ENCODE peak calls at places on chromosome 21, in seven cellular contexts. T is spleen, K is endothelial cell of umbilical vein, N is uterus, L is right lobe of liver, Q is heart left ventricle, D is K562. X is an unnamed sample. For H3K4me1, the result is how much of the 10 kb centered on the place peaks cover.

GRCh38 chr21:28737671-28738279 is 254.9 kb downstream of the LTN1 start:
- DNase-seq in T (no peak), K (peak), N (no peak), L (no peak), Q (no peak), D (no peak), X (no peak)

GRCh38 chr21:26845066-26845749 is at the start of gene ADAMTS1:
- DNase-seq in T (peak), K (peak), N (peak), L (peak), Q (peak), D (no peak), X (peak)

GRCh38 chr21:16891821-16892220 is 621.0 kb upstream of the CXADR start:
- DNase-seq in T (no peak), K (peak), N (no peak), L (no peak), Q (no peak), D (no peak), X (peak)

GRCh38 chr21:40333731-40334130 is 466.5 kb downstream of the PCP4 start:
- DNase-seq in T (no peak), K (no peak), N (no peak), L (no peak), Q (no peak), D (no peak), X (no peak)

GRCh38 chr21:26850116-26850643 is 5.0 kb upstream of the ADAMTS1 start:
- DNase-seq in T (no peak), K (peak), N (no peak), L (no peak), Q (no peak), D (no peak), X (no peak)

GRCh38 chr21:40886931-40887330 is 40.0 kb upstream of the DSCAM start:
- DNase-seq in T (no peak), K (no peak), N (no peak), L (no peak), Q (no peak), D (no peak), X (no peak)

GRCh38 chr21:33237446-33237845 is 7.7 kb downstream of the IFNAR2 start:
- DNase-seq in T (no peak), K (no peak), N (no peak), L (no peak), Q (no peak), D (no peak), X (no peak)

GRCh38 chr21:25936776-25937175 is 202.0 kb downstream of the GABPA start:
- DNase-seq in T (no peak), K (peak), N (no peak), L (no peak), Q (no peak), D (no peak), X (no peak)

GRCh38 chr21:32334980-32335471 is 36.4 kb downstream of the MRAP start:
- DNase-seq in T (no peak), K (no peak), N (no peak), L (peak), Q (peak), D (no peak), X (no peak)

GRCh38 chr21:25871566-25871965 is 136.8 kb downstream of the GABPA start:
- DNase-seq in T (no peak), K (no peak), N (no peak), L (no peak), Q (no peak), D (peak), X (no peak)

GRCh38 chr21:16072176-16072575 is 342.4 kb downstream of the USP25 start:
- DNase-seq in T (no peak), K (no peak), N (no peak), L (no peak), Q (no peak), D (no peak), X (no peak)

GRCh38 chr21:33458861-33459260 is 20.9 kb downstream of the TMEM50B start:
- DNase-seq in T (no peak), K (no peak), N (no peak), L (peak), Q (no peak), D (no peak), X (no peak)

GRCh38 chr21:29265690-29266479 is 32.8 kb upstream of the BACH1 start:
- DNase-seq in T (no peak), K (no peak), N (no peak), L (no peak), Q (no peak), D (no peak), X (no peak)

GRCh38 chr21:14762734-14763694 is 216.9 kb upstream of the SAMSN1 start:
- DNase-seq in T (no peak), K (peak), N (no peak), L (no peak), Q (no peak), D (peak), X (no peak)

GRCh38 chr21:25637846-25638245 is 1.2 kb upstream of the JAM2 start:
- DNase-seq in T (no peak), K (no peak), N (no peak), L (no peak), Q (no peak), D (no peak), X (no peak)

GRCh38 chr21:25999935-26000582 is 170.5 kb downstream of the APP start:
- DNase-seq in T (peak), K (no peak), N (no peak), L (no peak), Q (no peak), D (no peak), X (no peak)

GRCh38 chr21:27265492-27265891 is 298.6 kb upstream of the ADAMTS5 start:
- DNase-seq in T (no peak), K (no peak), N (no peak), L (no peak), Q (no peak), D (no peak), X (no peak)

GRCh38 chr21:39631842-39632577 is 19.3 kb downstream of the B3GALT5 start:
- DNase-seq in T (no peak), K (no peak), N (no peak), L (no peak), Q (no peak), D (no peak), X (no peak)

GRCh38 chr21:14482165-14482564 is 64.0 kb downstream of the SAMSN1 start:
- DNase-seq in T (no peak), K (no peak), N (no peak), L (no peak), Q (peak), D (no peak), X (no peak)

GRCh38 chr21:38984568-38984967 is 178.8 kb downstream of the ETS2 start:
- DNase-seq in T (no peak), K (no peak), N (no peak), L (no peak), Q (no peak), D (no peak), X (no peak)

GRCh38 chr21:31593161-31593560 is 66.3 kb upstream of the SOD1 start:
- DNase-seq in T (no peak), K (no peak), N (no peak), L (no peak), Q (no peak), D (no peak), X (no peak)

GRCh38 chr21:27582946-27583270 is 616.0 kb upstream of the ADAMTS5 start:
- DNase-seq in T (no peak), K (no peak), N (no peak), L (no peak), Q (no peak), D (no peak), X (no peak)

GRCh38 chr21:25457411-25457810 is 149.9 kb downstream of the MRPL39 start:
- DNase-seq in T (no peak), K (peak), N (no peak), L (no peak), Q (no peak), D (no peak), X (no peak)

GRCh38 chr21:41366522-41367151 is 4.8 kb downstream of the MX2 start:
- DNase-seq in T (peak), K (no peak), N (no peak), L (no peak), Q (no peak), D (peak), X (peak)

GRCh38 chr21:14773777-14774345 is 227.7 kb upstream of the SAMSN1 start:
- DNase-seq in T (peak), K (peak), N (peak), L (no peak), Q (peak), D (peak), X (no peak)

GRCh38 chr21:29436143-29436542 is 137.4 kb downstream of the BACH1 start:
- DNase-seq in T (peak), K (no peak), N (no peak), L (no peak), Q (peak), D (no peak), X (no peak)

GRCh38 chr21:28358702-28359101 is 634.0 kb downstream of the LTN1 start:
- DNase-seq in T (no peak), K (no peak), N (no peak), L (no peak), Q (no peak), D (no peak), X (no peak)

GRCh38 chr21:15604424-15604823 is 125.4 kb upstream of the USP25 start:
- DNase-seq in T (no peak), K (peak), N (no peak), L (no peak), Q (no peak), D (no peak), X (no peak)

GRCh38 chr21:26626187-26626586 is 53.1 kb upstream of the CYYR1 start:
- DNase-seq in T (no peak), K (no peak), N (no peak), L (no peak), Q (no peak), D (no peak), X (no peak)

GRCh38 chr21:31354604-31355443 is 10.8 kb upstream of the TIAM1 start:
- DNase-seq in T (no peak), K (no peak), N (no peak), L (no peak), Q (no peak), D (no peak), X (peak)

DNA sequence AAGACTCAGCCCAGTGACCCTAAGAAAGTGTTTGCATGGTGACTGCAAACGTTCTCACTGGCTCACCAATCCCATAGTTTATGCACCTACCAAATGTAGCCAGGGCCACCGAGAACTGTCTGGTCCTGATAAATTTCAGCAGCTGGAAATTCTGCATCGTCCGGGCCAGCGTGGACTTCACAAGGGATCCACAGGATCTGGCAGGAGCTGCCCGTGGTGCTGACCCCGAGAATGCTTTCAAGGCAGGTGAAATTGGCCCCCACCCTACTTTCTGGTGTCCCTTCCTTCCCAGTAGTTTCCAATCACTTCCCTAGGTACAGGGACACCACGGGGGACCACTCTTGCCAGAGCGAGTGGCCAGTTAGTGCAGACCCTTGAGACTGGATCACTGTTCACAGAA is 26.2 kb downstream of the UBASH3A start:
- DNase-seq in T (no peak), K (no peak), N (no peak), L (no peak), Q (no peak), D (no peak), X (no peak)
- H3K4me1 ChIP-seq in T (under half), K (under half), N (under half), L (under half), Q (under half), D (under half), X (under half)

GRCh38 chr21:34889287-34889536 is 159.9 kb downstream of the RUNX1 start:
- DNase-seq in T (peak), K (peak), N (peak), L (peak), Q (no peak), D (no peak), X (no peak)
- TF ChIP-seq POLR2A in T (no peak), K (no peak), N (no peak), L (no peak), Q (no peak), D (peak), X (no peak)

GRCh38 chr21:35036521-35037383 is 12.3 kb downstream of the RUNX1 start:
- DNase-seq in T (no peak), K (no peak), N (no peak), L (no peak), Q (no peak), D (no peak), X (no peak)

GRCh38 chr21:35035581-35035980 is 13.5 kb downstream of the RUNX1 start:
- DNase-seq in T (no peak), K (no peak), N (no peak), L (no peak), Q (no peak), D (no peak), X (no peak)

GRCh38 chr21:35039595-35040291 is 9.4 kb downstream of the RUNX1 start:
- DNase-seq in T (no peak), K (no peak), N (no peak), L (no peak), Q (no peak), D (no peak), X (no peak)

GRCh38 chr21:35038772-35039145 is 10.3 kb downstream of the RUNX1 start:
- DNase-seq in T (no peak), K (no peak), N (no peak), L (no peak), Q (no peak), D (no peak), X (no peak)

GRCh38 chr21:35037384-35038105 is 11.6 kb downstream of the RUNX1 start:
- DNase-seq in T (no peak), K (no peak), N (no peak), L (no peak), Q (no peak), D (no peak), X (no peak)
- H3K4me1 ChIP-seq in T (under half), K (under half), N (under half), L (under half), Q (under half), D (under half), X (under half)

DNA sequence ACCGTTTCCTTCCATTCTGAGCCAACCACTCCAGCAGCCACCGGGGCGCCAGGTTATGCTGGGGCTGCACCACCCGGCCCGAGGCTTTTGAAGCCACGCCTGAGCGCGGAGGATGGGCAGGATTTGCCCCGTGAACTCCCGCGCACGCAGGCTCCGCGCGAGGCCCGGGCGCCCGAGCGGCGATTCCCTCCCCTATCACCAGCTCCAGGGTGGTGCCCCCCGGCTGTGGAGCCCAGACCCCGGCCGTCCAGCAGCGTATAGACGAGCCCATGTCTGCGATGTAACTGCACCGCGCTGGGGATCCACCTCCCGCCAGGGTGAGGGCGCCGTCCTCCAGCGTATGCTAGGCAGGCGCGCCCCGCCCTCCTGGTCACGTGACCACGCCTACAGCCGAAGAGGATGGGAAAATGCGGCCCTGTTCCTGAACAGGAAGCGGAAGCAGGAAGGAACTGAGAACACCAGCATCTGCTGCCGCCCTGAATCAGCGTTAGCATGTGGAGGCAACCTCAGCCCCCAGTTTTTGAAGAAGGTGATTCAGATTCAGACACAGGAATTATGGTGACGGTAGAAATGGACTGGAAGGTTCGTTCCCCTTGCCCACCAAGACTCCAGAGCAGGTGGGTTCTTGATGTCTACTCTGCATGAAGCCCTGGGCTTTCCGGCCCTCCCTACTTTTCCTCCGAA is 46.0 kb downstream of the VPS26C start:
- DNase-seq in T (peak), K (peak), N (peak), L (peak), Q (peak), D (peak), X (peak)
- TF ChIP-seq POLR2A in T (peak), K (no peak), N (peak), L (peak), Q (peak), D (peak), X (no peak)

GRCh38 chr21:44255519-44255981 is 6.1 kb downstream of the DNMT3L start:
- DNase-seq in T (peak), K (no peak), N (no peak), L (peak), Q (no peak), D (peak), X (no peak)
- H3K4me1 ChIP-seq in T (under half), K (under half), N (under half), L (under half), Q (under half), D (under half), X (under half)

GRCh38 chr21:34884346-34884929 is 164.7 kb downstream of the RUNX1 start:
- DNase-seq in T (no peak), K (peak), N (no peak), L (no peak), Q (no peak), D (no peak), X (no peak)

GRCh38 chr21:34885125-34885524 is 164.0 kb downstream of the RUNX1 start:
- DNase-seq in T (no peak), K (peak), N (no peak), L (no peak), Q (no peak), D (peak), X (no peak)

GRCh38 chr21:34886554-34887385 is 162.3 kb downstream of the RUNX1 start:
- DNase-seq in T (peak), K (peak), N (no peak), L (peak), Q (no peak), D (peak), X (no peak)

GRCh38 chr21:34887729-34888568 is 161.2 kb downstream of the RUNX1 start:
- DNase-seq in T (peak), K (peak), N (peak), L (peak), Q (peak), D (peak), X (peak)

GRCh38 chr21:34885636-34886553 is 163.2 kb downstream of the RUNX1 start:
- DNase-seq in T (no peak), K (peak), N (no peak), L (no peak), Q (no peak), D (no peak), X (no peak)
- TF ChIP-seq POLR2A in T (no peak), K (peak), N (no peak), L (no peak), Q (no peak), D (no peak), X (no peak)

GRCh38 chr21:46144464-46145070 is 10.8 kb downstream of the FTCD start:
- DNase-seq in T (no peak), K (no peak), N (no peak), L (peak), Q (no peak), D (no peak), X (no peak)

GRCh38 chr21:46142581-46143473 is 12.6 kb downstream of the FTCD start:
- DNase-seq in T (peak), K (no peak), N (peak), L (peak), Q (no peak), D (no peak), X (no peak)

GRCh38 chr21:46139686-46140085 is 15.7 kb downstream of the FTCD start:
- DNase-seq in T (no peak), K (no peak), N (no peak), L (no peak), Q (no peak), D (no peak), X (no peak)

GRCh38 chr21:46145159-46145839 is 10.1 kb downstream of the FTCD start:
- DNase-seq in T (peak), K (no peak), N (peak), L (peak), Q (no peak), D (no peak), X (no peak)

DNA sequence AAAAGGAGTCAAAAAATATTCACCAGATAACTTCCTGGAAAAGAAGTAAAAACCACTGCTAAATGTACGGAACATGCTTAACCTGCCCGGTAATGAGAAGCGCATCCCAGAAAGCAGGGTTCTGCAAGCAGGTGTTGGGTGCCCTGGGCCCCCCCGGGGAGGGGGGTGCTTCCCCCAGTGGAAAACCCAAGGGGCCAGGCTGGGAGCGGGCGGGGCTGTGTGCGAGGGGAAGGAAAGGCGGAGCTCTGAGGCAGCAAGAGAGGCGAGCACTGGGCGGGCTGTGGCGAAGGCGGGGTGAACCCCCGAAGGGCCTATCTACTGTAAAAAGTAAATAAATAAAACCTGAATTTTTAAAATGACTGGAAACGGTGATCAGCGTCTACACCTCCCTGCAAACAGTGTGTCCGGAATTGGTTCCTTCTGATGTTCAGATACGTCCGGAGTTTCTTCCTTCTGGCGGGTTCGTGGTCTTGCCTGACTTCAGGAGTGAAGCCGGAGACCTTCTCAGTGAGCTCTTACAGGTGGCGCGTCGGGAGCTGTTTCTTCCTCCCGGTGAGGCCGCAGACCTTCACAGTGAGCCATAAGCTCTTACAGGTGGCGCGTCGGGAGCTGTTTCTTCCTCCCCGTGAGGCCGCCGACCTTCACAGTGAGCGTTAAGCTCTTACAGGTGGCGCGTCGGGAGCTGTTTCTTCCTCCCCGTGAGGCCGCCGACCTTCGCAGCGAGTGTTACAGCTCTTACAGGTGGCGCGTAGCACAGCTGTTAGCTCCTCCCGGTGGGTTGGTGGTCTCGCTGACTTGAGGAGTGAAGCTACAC is 13.4 kb downstream of the FTCD start:
- DNase-seq in T (peak), K (no peak), N (peak), L (peak), Q (no peak), D (no peak), X (no peak)
- H3K4me1 ChIP-seq in T (under half), K (under half), N (under half), L (under half), Q (under half), D (under half), X (under half)